ENCODE peak calls at places on chromosomes 1 and 21, in four cellular contexts. W is stimulated activated CD8-positive, alpha-beta memory T cell treated with anti-CD3 and anti-CD28 coated beads, Interleukin-4, amount 100 ng/mL, for 4 hours; Q is pancreas; P is ACHN. O is an unnamed sample.

GRCh38 chr1:147077081-147077480 is 95.2 kb downstream of the PRKAB2 start:
- DNase-seq in W (no peak), Q (no peak), P (no peak), O (no peak)

GRCh38 chr1:197862671-197863070 is 39.8 kb upstream of the C1orf53 start:
- DNase-seq in W (no peak), Q (no peak), P (no peak), O (no peak)

GRCh38 chr1:227378876-227379554 is 60.7 kb upstream of the CDC42BPA start:
- DNase-seq in W (no peak), Q (no peak), P (no peak), O (no peak)

GRCh38 chr1:97245682-97246081 is 524.1 kb downstream of the PTBP2 start:
- DNase-seq in W (no peak), Q (no peak), P (no peak), O (no peak)

GRCh38 chr1:33385251-33385650 is 45.6 kb downstream of the PHC2 start:
- DNase-seq in W (no peak), Q (no peak), P (no peak), O (no peak)

GRCh38 chr1:209630383-209631219 is 21.6 kb downstream of the LAMB3 start:
- DNase-seq in W (no peak), Q (no peak), P (no peak), O (no peak)

GRCh38 chr1:59814901-59815825 is at the start of gene HOOK1:
- DNase-seq in W (no peak), Q (peak), P (peak), O (peak)

GRCh38 chr1:156898971-156899657 is 5.6 kb downstream of the PEAR1 start:
- DNase-seq in W (no peak), Q (no peak), P (no peak), O (no peak)

GRCh38 chr1:110603058-110603457 is 3.1 kb downstream of the KCNA2 start:
- DNase-seq in W (no peak), Q (no peak), P (no peak), O (no peak)

GRCh38 chr1:161730050-161730564 is 8.8 kb downstream of the FCRLB start:
- DNase-seq in W (no peak), Q (no peak), P (peak), O (no peak)

GRCh38 chr1:116167625-116168276 is 56.6 kb downstream of the MAB21L3 start:
- DNase-seq in W (no peak), Q (no peak), P (peak), O (no peak)

GRCh38 chr1:163561570-163562295 is 240.0 kb downstream of the NUF2 start:
- DNase-seq in W (no peak), Q (no peak), P (peak), O (peak)

GRCh38 chr1:152347116-152347728 is 12.6 kb downstream of the FLG2 start:
- DNase-seq in W (no peak), Q (peak), P (peak), O (peak)

GRCh38 chr1:163535807-163536206 is 214.1 kb downstream of the NUF2 start:
- DNase-seq in W (no peak), Q (no peak), P (peak), O (no peak)

GRCh38 chr1:91864017-91864700 is 21.8 kb downstream of the TGFBR3 start:
- DNase-seq in W (no peak), Q (no peak), P (no peak), O (no peak)

GRCh38 chr1:173297798-173298391 is 90.8 kb upstream of the TNFSF4 start:
- DNase-seq in W (no peak), Q (no peak), P (no peak), O (no peak)

GRCh38 chr1:66282885-66283284 is 251.1 kb upstream of the SGIP1 start:
- DNase-seq in W (no peak), Q (no peak), P (no peak), O (no peak)

GRCh38 chr1:21912038-21912758 is 24.9 kb downstream of the HSPG2 start:
- DNase-seq in W (no peak), Q (no peak), P (no peak), O (no peak)

GRCh38 chr1:230197644-230198567 is 130.9 kb downstream of the GALNT2 start:
- DNase-seq in W (no peak), Q (no peak), P (no peak), O (no peak)

GRCh38 chr1:219236095-219236494 is 62.4 kb downstream of the LYPLAL1 start:
- DNase-seq in W (no peak), Q (no peak), P (no peak), O (no peak)

GRCh38 chr1:160639652-160640051 is 7.2 kb downstream of the SLAMF1 start:
- DNase-seq in W (no peak), Q (no peak), P (no peak), O (no peak)

GRCh38 chr21:44379991-44380865 is 26.8 kb downstream of the TRPM2 start:
- DNase-seq in W (no peak), Q (no peak), P (no peak), O (peak)

GRCh38 chr1:172089768-172090510 is 248.6 kb downstream of the DNM3 start:
- DNase-seq in W (peak), Q (peak), P (peak), O (peak)

GRCh38 chr1:238690415-238690814 is 696.0 kb upstream of the CHRM3 start:
- DNase-seq in W (no peak), Q (no peak), P (no peak), O (no peak)

GRCh38 chr1:76395059-76395458 is 320.5 kb downstream of the ST6GALNAC3 start:
- DNase-seq in W (no peak), Q (no peak), P (no peak), O (no peak)

GRCh38 chr1:113036639-113037321 is 36.2 kb upstream of the LRIG2 start:
- DNase-seq in W (no peak), Q (no peak), P (no peak), O (no peak)

GRCh38 chr1:180533571-180533987 is 25.2 kb upstream of the OVAAL start:
- DNase-seq in W (no peak), Q (peak), P (peak), O (peak)

GRCh38 chr1:2031546-2032540 is 12.7 kb downstream of the GABRD start:
- DNase-seq in W (no peak), Q (no peak), P (no peak), O (no peak)

GRCh38 chr1:183000563-183000962 is 22.7 kb upstream of the LAMC1 start:
- DNase-seq in W (no peak), Q (no peak), P (no peak), O (no peak)

GRCh38 chr1:17365271-17365670 is 6.7 kb upstream of the PADI6 start:
- DNase-seq in W (no peak), Q (no peak), P (no peak), O (no peak)

GRCh38 chr1:227161470-227161869 is 156.8 kb downstream of the CDC42BPA start:
- DNase-seq in W (no peak), Q (no peak), P (no peak), O (no peak)

GRCh38 chr1:226967665-226968064 is 27.6 kb downstream of the COQ8A start:
- DNase-seq in W (no peak), Q (no peak), P (no peak), O (no peak)

GRCh38 chr1:8463144-8463927 is 145.4 kb downstream of the SLC45A1 start:
- DNase-seq in W (no peak), Q (no peak), P (no peak), O (no peak)

GRCh38 chr1:32208463-32208862 is 426 bp upstream of the DCDC2B start:
- DNase-seq in W (no peak), Q (no peak), P (no peak), O (no peak)

GRCh38 chr1:214658785-214659184 is 55.8 kb downstream of the CENPF start:
- DNase-seq in W (no peak), Q (no peak), P (peak), O (peak)

GRCh38 chr1:179143332-179143731 is 61.5 kb downstream of the TOR3A start:
- DNase-seq in W (no peak), Q (no peak), P (peak), O (no peak)

GRCh38 chr1:26529405-26529654 is 231 bp upstream of the RPS6KA1 start:
- DNase-seq in W (no peak), Q (no peak), P (no peak), O (no peak)

GRCh38 chr1:117810553-117810952 is 118.9 kb downstream of the GDAP2 start:
- DNase-seq in W (no peak), Q (no peak), P (no peak), O (no peak)

GRCh38 chr1:9749361-9749760 is 74.4 kb downstream of the CLSTN1 start:
- DNase-seq in W (no peak), Q (no peak), P (no peak), O (no peak)